ENCODE peak calls at places on chromosomes 6 and 20, in five cellular contexts. One of them, this sample, is unnamed.

GRCh38 chr20:723756-724155 is 44.5 kb downstream of the SLC52A3 start:
- DNase-seq in stomach: no peak
- DNase-seq in spleen: peak
- DNase-seq in GM12892: no peak
- DNase-seq in prostate gland: peak
- DNase-seq in this sample: no peak

GRCh38 chr6:56806368-56806767 is 148.5 kb upstream of the BEND6 start:
- DNase-seq in stomach: no peak
- DNase-seq in spleen: no peak
- DNase-seq in GM12892: no peak
- DNase-seq in prostate gland: no peak
- DNase-seq in this sample: no peak

GRCh38 chr6:38350882-38351281 is 288.8 kb downstream of the BTBD9 start:
- DNase-seq in stomach: no peak
- DNase-seq in spleen: no peak
- DNase-seq in GM12892: no peak
- DNase-seq in prostate gland: no peak
- DNase-seq in this sample: no peak

GRCh38 chr6:138417493-138418117 is 13.6 kb downstream of the HEBP2 start:
- DNase-seq in stomach: no peak
- DNase-seq in spleen: no peak
- DNase-seq in GM12892: no peak
- DNase-seq in prostate gland: no peak
- DNase-seq in this sample: no peak

GRCh38 chr6:158389188-158389919 is 77.1 kb downstream of the TULP4 start:
- DNase-seq in stomach: no peak
- DNase-seq in spleen: no peak
- DNase-seq in GM12892: no peak
- DNase-seq in prostate gland: no peak
- DNase-seq in this sample: no peak

GRCh38 chr6:104633125-104633524 is 226.6 kb downstream of the HACE1 start:
- DNase-seq in stomach: no peak
- DNase-seq in spleen: no peak
- DNase-seq in GM12892: no peak
- DNase-seq in prostate gland: no peak
- DNase-seq in this sample: no peak

GRCh38 chr6:11514672-11515071 is 22.9 kb upstream of the TMEM170B start:
- DNase-seq in stomach: no peak
- DNase-seq in spleen: no peak
- DNase-seq in GM12892: no peak
- DNase-seq in prostate gland: no peak
- DNase-seq in this sample: no peak

GRCh38 chr6:51265426-51265825 is 446.8 kb downstream of the TFAP2B start:
- DNase-seq in stomach: no peak
- DNase-seq in spleen: no peak
- DNase-seq in GM12892: no peak
- DNase-seq in prostate gland: no peak
- DNase-seq in this sample: peak

GRCh38 chr20:16533493-16533892 is 39.8 kb downstream of the KIF16B start:
- DNase-seq in stomach: no peak
- DNase-seq in spleen: no peak
- DNase-seq in GM12892: no peak
- DNase-seq in prostate gland: no peak
- DNase-seq in this sample: no peak

GRCh38 chr6:6376845-6377244 is 56.4 kb upstream of the F13A1 start:
- DNase-seq in stomach: no peak
- DNase-seq in spleen: no peak
- DNase-seq in GM12892: no peak
- DNase-seq in prostate gland: no peak
- DNase-seq in this sample: no peak

GRCh38 chr6:150312395-150312794 is 56.4 kb upstream of the IYD start:
- DNase-seq in stomach: no peak
- DNase-seq in spleen: no peak
- DNase-seq in GM12892: no peak
- DNase-seq in prostate gland: no peak
- DNase-seq in this sample: no peak

GRCh38 chr20:37519508-37520416 is 1.3 kb upstream of the NNAT start:
- DNase-seq in stomach: peak
- DNase-seq in spleen: no peak
- DNase-seq in GM12892: no peak
- DNase-seq in prostate gland: no peak
- DNase-seq in this sample: peak

GRCh38 chr6:31541059-31541657 is 645 bp downstream of the DDX39B start:
- DNase-seq in stomach: no peak
- DNase-seq in spleen: no peak
- DNase-seq in GM12892: no peak
- DNase-seq in prostate gland: peak
- DNase-seq in this sample: no peak

GRCh38 chr6:42046491-42047219 is 3.7 kb upstream of the TAF8 start:
- DNase-seq in stomach: no peak
- DNase-seq in spleen: no peak
- DNase-seq in GM12892: no peak
- DNase-seq in prostate gland: peak
- DNase-seq in this sample: no peak

GRCh38 chr6:78835817-78836216 is 31.5 kb upstream of the IRAK1BP1 start:
- DNase-seq in stomach: no peak
- DNase-seq in spleen: no peak
- DNase-seq in GM12892: no peak
- DNase-seq in prostate gland: no peak
- DNase-seq in this sample: no peak

GRCh38 chr6:159877256-159877808 is 13.5 kb upstream of the MAS1 start:
- DNase-seq in stomach: no peak
- DNase-seq in spleen: no peak
- DNase-seq in GM12892: no peak
- DNase-seq in prostate gland: no peak
- DNase-seq in this sample: no peak

GRCh38 chr6:39088331-39088730 is 26.7 kb downstream of the SAYSD1 start:
- DNase-seq in stomach: no peak
- DNase-seq in spleen: no peak
- DNase-seq in GM12892: no peak
- DNase-seq in prostate gland: no peak
- DNase-seq in this sample: peak

GRCh38 chr20:17612287-17612974 is 42.6 kb downstream of the DSTN start:
- DNase-seq in stomach: no peak
- DNase-seq in spleen: peak
- DNase-seq in GM12892: no peak
- DNase-seq in prostate gland: no peak
- DNase-seq in this sample: no peak

GRCh38 chr6:163302747-163303146 is 111.8 kb upstream of the QKI start:
- DNase-seq in stomach: no peak
- DNase-seq in spleen: no peak
- DNase-seq in GM12892: no peak
- DNase-seq in prostate gland: no peak
- DNase-seq in this sample: no peak

GRCh38 chr6:142845143-142845571 is 99.8 kb downstream of the HIVEP2 start:
- DNase-seq in stomach: no peak
- DNase-seq in spleen: no peak
- DNase-seq in GM12892: no peak
- DNase-seq in prostate gland: no peak
- DNase-seq in this sample: no peak

GRCh38 chr6:38417521-38417920 is 222.2 kb downstream of the BTBD9 start:
- DNase-seq in stomach: no peak
- DNase-seq in spleen: no peak
- DNase-seq in GM12892: no peak
- DNase-seq in prostate gland: no peak
- DNase-seq in this sample: no peak

GRCh38 chr6:142300758-142301251 is 1.0 kb upstream of the ADGRG6 start:
- DNase-seq in stomach: peak
- DNase-seq in spleen: no peak
- DNase-seq in GM12892: no peak
- DNase-seq in prostate gland: peak
- DNase-seq in this sample: no peak

GRCh38 chr6:73062837-73063236 is 162.5 kb downstream of the KHDC1L start:
- DNase-seq in stomach: no peak
- DNase-seq in spleen: no peak
- DNase-seq in GM12892: no peak
- DNase-seq in prostate gland: no peak
- DNase-seq in this sample: no peak

GRCh38 chr20:51715028-51715872 is 52.9 kb downstream of the ATP9A start:
- DNase-seq in stomach: no peak
- DNase-seq in spleen: no peak
- DNase-seq in GM12892: no peak
- DNase-seq in prostate gland: no peak
- DNase-seq in this sample: no peak

GRCh38 chr6:45949256-45949655 is 66.4 kb downstream of the CLIC5 start:
- DNase-seq in stomach: no peak
- DNase-seq in spleen: no peak
- DNase-seq in GM12892: no peak
- DNase-seq in prostate gland: no peak
- DNase-seq in this sample: peak

GRCh38 chr6:28545955-28546354 is 20.3 kb downstream of the GPX5 start:
- DNase-seq in stomach: no peak
- DNase-seq in spleen: no peak
- DNase-seq in GM12892: no peak
- DNase-seq in prostate gland: no peak
- DNase-seq in this sample: no peak

GRCh38 chr6:32970413-32971244 is 2.2 kb downstream of the BRD2 start:
- DNase-seq in stomach: peak
- DNase-seq in spleen: peak
- DNase-seq in GM12892: peak
- DNase-seq in prostate gland: peak
- DNase-seq in this sample: peak

GRCh38 chr6:150775400-150775799 is 90.1 kb upstream of the MTHFD1L start:
- DNase-seq in stomach: no peak
- DNase-seq in spleen: no peak
- DNase-seq in GM12892: no peak
- DNase-seq in prostate gland: no peak
- DNase-seq in this sample: no peak

GRCh38 chr6:26322645-26323482 is 42.1 kb upstream of the BTN3A2 start:
- DNase-seq in stomach: no peak
- DNase-seq in spleen: no peak
- DNase-seq in GM12892: no peak
- DNase-seq in prostate gland: no peak
- DNase-seq in this sample: no peak

GRCh38 chr6:79048611-79049010 is 29.4 kb downstream of the PHIP start:
- DNase-seq in stomach: no peak
- DNase-seq in spleen: no peak
- DNase-seq in GM12892: no peak
- DNase-seq in prostate gland: no peak
- DNase-seq in this sample: no peak

GRCh38 chr6:95292011-95292410 is 285.3 kb upstream of the MANEA start:
- DNase-seq in stomach: no peak
- DNase-seq in spleen: no peak
- DNase-seq in GM12892: no peak
- DNase-seq in prostate gland: no peak
- DNase-seq in this sample: no peak

GRCh38 chr20:49183444-49183843 is 4.7 kb downstream of the STAU1 start:
- DNase-seq in stomach: no peak
- DNase-seq in spleen: peak
- DNase-seq in GM12892: no peak
- DNase-seq in prostate gland: no peak
- DNase-seq in this sample: no peak
- TF ChIP-seq POLR2A in stomach: no peak
- TF ChIP-seq POLR2A in spleen: no peak
- TF ChIP-seq POLR2A in GM12892: no peak
- TF ChIP-seq POLR2A in prostate gland: no peak
- TF ChIP-seq POLR2A in this sample: no peak

GRCh38 chr6:165893431-165893830 is 230.4 kb upstream of the PDE10A start:
- DNase-seq in stomach: no peak
- DNase-seq in spleen: no peak
- DNase-seq in GM12892: no peak
- DNase-seq in prostate gland: no peak
- DNase-seq in this sample: no peak
- TF ChIP-seq POLR2AphosphoS5 in stomach: no peak
- TF ChIP-seq POLR2AphosphoS5 in spleen: no peak
- TF ChIP-seq POLR2AphosphoS5 in GM12892: no peak
- TF ChIP-seq POLR2AphosphoS5 in prostate gland: no peak
- TF ChIP-seq POLR2AphosphoS5 in this sample: no peak

GRCh38 chr20:57392130-57392445 is 892 bp downstream of the RBM38 start:
- DNase-seq in stomach: no peak
- DNase-seq in spleen: no peak
- DNase-seq in GM12892: no peak
- DNase-seq in prostate gland: no peak
- DNase-seq in this sample: no peak

GRCh38 chr20:57388953-57389694 is 2.1 kb upstream of the RBM38 start:
- DNase-seq in stomach: peak
- DNase-seq in spleen: peak
- DNase-seq in GM12892: peak
- DNase-seq in prostate gland: peak
- DNase-seq in this sample: peak

GRCh38 chr20:57391439-57392129 is 388 bp downstream of the RBM38 start:
- DNase-seq in stomach: peak
- DNase-seq in spleen: peak
- DNase-seq in GM12892: no peak
- DNase-seq in prostate gland: no peak
- DNase-seq in this sample: no peak

GRCh38 chr20:57389695-57390603 is 1.2 kb upstream of the RBM38 start:
- DNase-seq in stomach: no peak
- DNase-seq in spleen: peak
- DNase-seq in GM12892: no peak
- DNase-seq in prostate gland: no peak
- DNase-seq in this sample: peak

DNA sequence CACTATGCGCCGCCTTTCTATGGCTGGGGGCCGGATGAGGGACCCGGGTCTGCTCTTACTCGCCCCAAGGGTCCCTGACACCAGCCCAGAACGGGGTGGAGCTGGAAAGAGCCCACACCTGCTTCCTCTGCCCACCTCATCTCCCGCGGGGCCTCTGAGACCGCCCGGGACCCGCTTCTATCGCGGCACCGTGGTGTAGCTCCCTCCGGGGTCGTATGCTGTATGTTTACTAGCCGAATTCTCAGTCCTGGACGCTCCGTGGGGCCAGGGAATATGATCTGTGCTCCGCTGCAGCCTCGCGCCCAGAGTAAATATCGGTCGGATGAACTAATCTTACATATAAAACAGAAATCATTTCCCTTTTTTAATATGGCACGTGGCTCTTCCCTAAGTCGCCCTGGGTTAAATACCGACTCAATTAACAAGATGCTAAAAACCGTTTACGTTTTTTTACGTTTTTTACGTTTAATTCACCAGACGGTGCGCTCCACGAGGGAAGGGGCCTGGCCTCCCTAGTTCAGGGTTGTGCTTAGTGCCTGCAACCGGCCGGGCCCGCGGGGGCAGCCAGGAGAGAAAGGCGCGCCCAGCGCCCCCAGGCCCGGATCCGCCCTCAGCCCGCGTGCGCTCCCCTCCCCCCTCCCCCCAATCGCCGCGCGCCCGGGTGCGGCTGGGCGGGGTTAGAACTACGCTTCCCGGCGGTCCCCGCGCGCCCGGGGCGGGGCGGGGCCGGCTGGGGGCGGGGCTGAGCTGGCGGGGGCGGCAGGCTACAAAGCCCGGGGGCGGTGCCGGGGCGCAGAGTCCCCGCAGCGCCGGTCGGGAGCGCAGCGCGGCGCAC is at the start of gene RBM38:
- DNase-seq in stomach: peak
- DNase-seq in spleen: peak
- DNase-seq in GM12892: peak
- DNase-seq in prostate gland: no peak
- DNase-seq in this sample: peak
- TF ChIP-seq POLR2A in stomach: no peak
- TF ChIP-seq POLR2A in spleen: no peak
- TF ChIP-seq POLR2A in GM12892: no peak
- TF ChIP-seq POLR2A in prostate gland: no peak
- TF ChIP-seq POLR2A in this sample: no peak

DNA sequence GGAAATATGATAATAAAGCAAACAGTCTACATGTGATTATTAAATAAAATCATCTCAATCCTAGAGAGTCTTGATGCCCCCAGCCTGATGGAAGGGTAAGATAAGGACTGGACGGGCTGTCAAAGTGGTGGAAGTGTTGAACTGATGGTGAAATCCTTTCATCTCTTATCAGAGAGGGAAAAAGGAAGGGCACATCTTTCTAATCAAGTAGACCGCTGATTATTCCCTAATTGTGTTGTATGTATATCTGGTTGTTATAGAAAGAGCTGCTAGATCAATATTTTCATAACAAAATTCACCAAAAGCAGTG is 184.5 kb downstream of the PDE7B start:
- DNase-seq in stomach: no peak
- DNase-seq in spleen: no peak
- DNase-seq in GM12892: no peak
- DNase-seq in prostate gland: no peak
- DNase-seq in this sample: no peak
- TF ChIP-seq POLR2AphosphoS5 in stomach: no peak
- TF ChIP-seq POLR2AphosphoS5 in spleen: no peak
- TF ChIP-seq POLR2AphosphoS5 in GM12892: no peak
- TF ChIP-seq POLR2AphosphoS5 in prostate gland: no peak
- TF ChIP-seq POLR2AphosphoS5 in this sample: no peak